ENCODE peak calls at places on chromosomes 13 and 19, in nine cellular contexts. W is NCI-H1092; A is T1000; C is pulmonary artery endothelial cell; E is NCI-H1436 treated with DMSO at 0.1 percent for 48 hours; M is fibroblast of the conjunctiva; U is fibroblast of the aortic adventitia; R is ELF-1; F is central memory CD8-positive, alpha-beta T cell. Q is an unnamed sample.

GRCh38 chr19:8397291-8397690 is 7.1 kb downstream of the RAB11B start:
- DNase-seq in W (no peak), A (no peak), C (no peak), E (no peak), M (no peak), U (no peak), R (no peak), F (no peak), Q (no peak)

GRCh38 chr13:89862691-89863036 is 1484.8 kb upstream of the MIR17HG start:
- DNase-seq in W (no peak), A (no peak), C (no peak), E (no peak), M (no peak), U (no peak), R (no peak), F (no peak), Q (no peak)

GRCh38 chr13:30193279-30194234 is 113.8 kb downstream of the KATNAL1 start:
- DNase-seq in W (no peak), A (no peak), C (no peak), E (no peak), M (no peak), U (no peak), R (no peak), F (no peak), Q (no peak)

GRCh38 chr13:44373247-44373600 is 400 bp upstream of the SERP2 start:
- DNase-seq in W (no peak), A (no peak), C (no peak), E (no peak), M (no peak), U (no peak), R (no peak), F (no peak), Q (peak; percentile 44)

GRCh38 chr13:94209110-94209509 is 270.4 kb downstream of the DCT start:
- DNase-seq in W (no peak), A (no peak), C (no peak), E (no peak), M (no peak), U (no peak), R (no peak), F (no peak), Q (no peak)

GRCh38 chr13:33285420-33286124 is at the start of gene STARD13:
- DNase-seq in W (no peak), A (peak; percentile 88), C (peak; percentile 94), E (no peak), M (peak; percentile 95), U (peak; percentile 98), R (peak; percentile 99), F (no peak), Q (peak; percentile 95)

GRCh38 chr13:114128624-114129522 is 3.5 kb downstream of the RASA3 start:
- DNase-seq in W (no peak), A (peak; percentile 87), C (peak; percentile 92), E (no peak), M (peak; percentile 47), U (peak; percentile 87), R (no peak), F (peak; percentile 68), Q (no peak)

GRCh38 chr19:56822755-56823154 is 17.8 kb downstream of the PEG3 start:
- DNase-seq in W (no peak), A (no peak), C (no peak), E (no peak), M (no peak), U (no peak), R (no peak), F (no peak), Q (no peak)

GRCh38 chr19:18191640-18192062 is 1.4 kb upstream of the MPV17L2 start:
- DNase-seq in W (no peak), A (no peak), C (no peak), E (no peak), M (no peak), U (no peak), R (peak; percentile 69), F (no peak), Q (no peak)

GRCh38 chr13:83731113-83731512 is 151.2 kb downstream of the SLITRK1 start:
- DNase-seq in W (no peak), A (no peak), C (no peak), E (no peak), M (no peak), U (no peak), R (no peak), F (no peak), Q (no peak)

GRCh38 chr19:29624489-29625210 is 18.6 kb downstream of the POP4 start:
- DNase-seq in W (no peak), A (no peak), C (no peak), E (no peak), M (no peak), U (no peak), R (no peak), F (no peak), Q (peak; percentile 39)